ENCODE peak calls at places on chromosomes 1 and 21, in six cellular contexts. W is heart right ventricle; U is transverse colon; F is CD8-positive, alpha-beta T cell; M is cardiac muscle cell; O is WERI-Rb-1. L is an unnamed sample. For H3K27me3, the result is how much of the 10 kb centered on the place peaks cover.

GRCh38 chr1:91548382-91549040 is 47.9 kb downstream of the CDC7 start:
- DNase-seq in U (no peak), O (peak), W (no peak), M (peak), F (no peak), L (peak)

GRCh38 chr1:226738421-226738994 is 574 bp downstream of the ITPKB start:
- DNase-seq in W (no peak), M (peak), F (peak), U (peak), O (peak), L (peak)

GRCh38 chr1:147762233-147763024 is 2.0 kb upstream of the GJA5 start:
- DNase-seq in F (no peak), U (no peak), O (no peak), M (peak), W (peak), L (peak)

GRCh38 chr1:214362188-214362882 is 81.4 kb downstream of the SMYD2 start:
- DNase-seq in F (no peak), M (peak), O (no peak), U (no peak), W (peak), L (no peak)

GRCh38 chr1:8567146-8567545 is 249.2 kb downstream of the SLC45A1 start:
- DNase-seq in M (no peak), F (no peak), O (no peak), U (no peak), W (no peak), L (no peak)

GRCh38 chr1:86703696-86704455 is 500 bp upstream of the SH3GLB1 start:
- DNase-seq in W (no peak), F (no peak), U (no peak), O (no peak), M (no peak), L (no peak)

GRCh38 chr1:166511754-166512153 is 327.5 kb upstream of the POGK start:
- DNase-seq in F (no peak), W (no peak), O (no peak), M (no peak), U (no peak), L (no peak)

GRCh38 chr1:182960046-182960445 is 7.1 kb upstream of the SHCBP1L start:
- DNase-seq in W (no peak), M (no peak), F (no peak), U (no peak), O (no peak), L (no peak)

GRCh38 chr1:185594786-185595410 is 139.3 kb upstream of the HMCN1 start:
- DNase-seq in F (no peak), O (no peak), U (no peak), W (no peak), M (no peak), L (no peak)

GRCh38 chr1:62321438-62321837 is 2.2 kb upstream of the KANK4 start:
- DNase-seq in U (no peak), W (no peak), F (no peak), O (no peak), M (peak), L (no peak)

GRCh38 chr21:28775071-28775470 is 217.6 kb downstream of the LTN1 start:
- DNase-seq in W (no peak), O (no peak), M (no peak), F (no peak), U (no peak), L (no peak)

GRCh38 chr1:239976130-239976968 is 115.3 kb upstream of the FMN2 start:
- DNase-seq in F (peak), O (peak), M (peak), W (peak), U (peak), L (peak)

GRCh38 chr1:188489336-188490112 is 1660.8 kb downstream of the PLA2G4A start:
- DNase-seq in F (no peak), M (no peak), U (no peak), O (no peak), W (no peak), L (no peak)

GRCh38 chr1:204116539-204116938 is 35.3 kb downstream of the ETNK2 start:
- DNase-seq in M (no peak), O (no peak), F (no peak), U (no peak), W (no peak), L (no peak)

GRCh38 chr1:147337040-147337439 is 94.6 kb downstream of the CHD1L start:
- DNase-seq in M (no peak), W (no peak), O (no peak), U (no peak), F (no peak), L (no peak)

GRCh38 chr1:41387667-41388091 is 26.4 kb downstream of the FOXO6 start:
- DNase-seq in M (peak), U (peak), F (no peak), W (peak), O (peak), L (no peak)

GRCh38 chr1:227764019-227764391 is 28.8 kb downstream of the SNAP47 start:
- DNase-seq in M (no peak), W (no peak), F (no peak), U (no peak), O (no peak), L (no peak)

GRCh38 chr1:43270421-43271095 is 775 bp downstream of the TMEM125 start:
- DNase-seq in M (peak), U (peak), W (no peak), F (peak), O (no peak), L (no peak)

GRCh38 chr1:216670118-216670870 is 52.9 kb downstream of the ESRRG start:
- DNase-seq in W (no peak), U (no peak), M (peak), F (no peak), O (peak), L (no peak)

GRCh38 chr1:59707216-59707615 is 107.5 kb upstream of the HOOK1 start:
- DNase-seq in U (peak), W (peak), F (no peak), O (no peak), M (peak), L (no peak)

GRCh38 chr21:44847261-44848056 is 26.0 kb downstream of the PTTG1IP start:
- DNase-seq in U (no peak), W (no peak), F (no peak), O (no peak), M (no peak), L (no peak)
- H3K27ac ChIP-seq in U (no peak), W (no peak), F (no peak), O (no peak), M (no peak), L (no peak)

DNA sequence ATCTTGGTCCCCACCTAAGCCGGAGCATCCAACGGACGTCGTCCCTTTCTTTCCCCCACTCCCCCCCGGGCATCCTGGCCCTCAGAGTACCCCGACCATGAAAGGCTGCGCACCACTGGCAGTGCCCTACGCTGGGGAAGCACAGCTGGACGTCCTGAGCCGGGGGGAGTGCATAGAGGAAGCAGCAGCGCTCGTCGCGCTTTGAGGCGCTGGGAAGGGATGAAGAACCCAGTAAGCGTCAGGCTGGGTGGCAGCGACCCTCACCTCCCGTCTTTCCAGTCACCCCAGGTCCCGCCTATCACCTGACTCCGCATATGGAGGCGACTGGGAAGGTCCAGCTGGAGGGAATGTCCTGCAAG is 5.7 kb downstream of the MAP3K6 start:
- DNase-seq in U (no peak), F (no peak), O (no peak), M (no peak), W (no peak), L (no peak)
- H3K4me3 ChIP-seq in U (no peak), F (peak), O (no peak), M (peak), W (peak), L (no peak)

DNA sequence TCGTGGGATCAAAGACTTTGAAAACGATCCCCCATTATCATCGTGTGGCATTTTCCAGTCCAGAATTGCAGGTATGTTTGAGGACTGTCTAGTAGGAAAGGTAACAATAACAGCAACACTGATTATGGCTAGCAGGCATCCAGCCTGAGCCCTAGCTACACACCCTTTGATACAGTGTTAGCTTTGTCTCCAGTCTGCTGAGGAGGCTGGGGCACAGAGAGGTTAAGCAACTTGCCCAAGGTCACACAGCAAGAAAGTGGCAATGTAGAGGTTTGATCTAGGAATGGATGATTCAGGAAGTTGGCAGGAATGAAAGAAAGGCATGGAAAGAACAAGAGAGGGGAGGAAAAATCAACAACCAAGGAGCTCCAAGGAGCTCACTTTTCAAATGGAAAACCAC is 31.2 kb downstream of the UBASH3A start:
- DNase-seq in U (no peak), F (no peak), W (no peak), M (no peak), O (no peak), L (no peak)
- H3K27me3 ChIP-seq in U (under half), F (under half), W (under half), M (under half), O (under half), L (under half)

GRCh38 chr1:109181807-109182163 is 31.9 kb upstream of the SARS1 start:
- DNase-seq in O (peak), U (no peak), F (no peak), W (no peak), M (no peak), L (no peak)
- H3K27ac ChIP-seq in O (peak), U (peak), F (no peak), W (no peak), M (no peak), L (no peak)

GRCh38 chr1:236836157-236836556 is 41.1 kb downstream of the MTR start:
- DNase-seq in W (no peak), F (no peak), O (no peak), M (peak), U (no peak), L (no peak)
- H3K4me3 ChIP-seq in W (no peak), F (no peak), O (no peak), M (no peak), U (no peak), L (no peak)

GRCh38 chr1:21534674-21535378 is 25.6 kb downstream of the ALPL start:
- DNase-seq in F (no peak), W (peak), U (peak), O (peak), M (peak), L (peak)

GRCh38 chr1:21532496-21532895 is 23.3 kb downstream of the ALPL start:
- DNase-seq in W (no peak), F (no peak), U (peak), O (no peak), M (no peak), L (no peak)

GRCh38 chr1:21532992-21533534 is 23.8 kb downstream of the ALPL start:
- DNase-seq in F (no peak), O (no peak), U (no peak), M (no peak), W (no peak), L (no peak)

GRCh38 chr1:21530368-21531016 is 21.3 kb downstream of the ALPL start:
- DNase-seq in O (no peak), U (no peak), F (no peak), M (no peak), W (no peak), L (no peak)

GRCh38 chr1:21531243-21531642 is 22.0 kb downstream of the ALPL start:
- DNase-seq in O (no peak), W (no peak), M (no peak), F (no peak), U (no peak), L (no peak)
- H3K27me3 ChIP-seq in O (under half), W (under half), M (under half), F (under half), U (under half), L (under half)

GRCh38 chr1:79005945-79006344 is 585 bp downstream of the ADGRL4 start:
- DNase-seq in M (peak), O (no peak), F (no peak), U (no peak), W (no peak), L (no peak)
- H3K27ac ChIP-seq in M (no peak), O (no peak), F (no peak), U (no peak), W (peak), L (no peak)

GRCh38 chr1:54800041-54800898 is 853 bp downstream of the TTC22 start:
- DNase-seq in O (no peak), F (no peak), M (no peak), W (no peak), U (peak), L (no peak)
- H3K4me3 ChIP-seq in O (no peak), F (peak), M (no peak), W (peak), U (peak), L (peak)

L was measured in CD4-positive, alpha-beta memory T cell.